ENCODE peak calls at places on chromosome 10, in nine cellular contexts. O is spleen; S is non-pigmented ciliary epithelial cell; W is substantia nigra; X is HTR-8/SVneo; D is stimulated activated CD4-positive, alpha-beta T cell treated with anti-CD3 and anti-CD28 coated beads, Interleukin-4, amount 100 ng/mL, for 48 hours; H is kidney epithelial cell; Q is lung microvascular endothelial cell; T is NCI-H82. M is an unnamed sample.

GRCh38 chr10:83871486-83872081 is 267.7 kb upstream of the GHITM start:
- DNase-seq in O (peak), S (peak), W (peak), X (peak), D (peak), H (peak), Q (peak), T (peak), M (peak)

GRCh38 chr10:70648427-70648826 is 23.9 kb upstream of the ADAMTS14 start:
- DNase-seq in O (no peak), S (no peak), W (no peak), X (no peak), D (no peak), H (no peak), Q (no peak), T (peak), M (no peak)

GRCh38 chr10:69659286-69660027 is 29.4 kb downstream of the FAM241B start:
- DNase-seq in O (peak), S (no peak), W (no peak), X (no peak), D (no peak), H (no peak), Q (no peak), T (no peak), M (no peak)

GRCh38 chr10:13890617-13891541 is 304.1 kb downstream of the PRPF18 start:
- DNase-seq in O (no peak), S (no peak), W (peak), X (peak), D (no peak), H (no peak), Q (peak), T (peak), M (peak)

GRCh38 chr10:3622845-3623621 is 162.0 kb downstream of the KLF6 start:
- DNase-seq in O (no peak), S (no peak), W (no peak), X (no peak), D (peak), H (no peak), Q (no peak), T (peak), M (no peak)

GRCh38 chr10:84302223-84302622 is 26.2 kb upstream of the CCSER2 start:
- DNase-seq in O (no peak), S (no peak), W (no peak), X (no peak), D (no peak), H (no peak), Q (no peak), T (no peak), M (no peak)

GRCh38 chr10:131726967-131727366 is 173.8 kb upstream of the PPP2R2D start:
- DNase-seq in O (peak), S (no peak), W (no peak), X (no peak), D (no peak), H (no peak), Q (no peak), T (no peak), M (no peak)

GRCh38 chr10:8365935-8366911 is 311.7 kb downstream of the GATA3 start:
- DNase-seq in O (no peak), S (peak), W (no peak), X (peak), D (peak), H (peak), Q (no peak), T (no peak), M (no peak)

GRCh38 chr10:986137-986825 is 2.0 kb upstream of the GTPBP4 start:
- DNase-seq in O (no peak), S (peak), W (no peak), X (peak), D (no peak), H (peak), Q (no peak), T (no peak), M (peak)

GRCh38 chr10:126052171-126052570 is 155.8 kb downstream of the FANK1 start:
- DNase-seq in O (no peak), S (no peak), W (no peak), X (no peak), D (no peak), H (no peak), Q (no peak), T (no peak), M (no peak)

GRCh38 chr10:114801411-114801813 is 20.2 kb upstream of the FHIP2A start:
- DNase-seq in O (no peak), S (no peak), W (no peak), X (no peak), D (no peak), H (no peak), Q (no peak), T (no peak), M (no peak)

M was measured in dermis blood vessel endothelial cell.